ENCODE peak calls at places on chromosomes 5 and 9, in seven cellular contexts. M is RWPE2; K is lower lobe of right lung; J is right lobe of liver; S is upper lobe of left lung; B is psoas muscle; N is naive thymus-derived CD4-positive, alpha-beta T cell. D is an unnamed sample.

GRCh38 chr5:67516959-67517358 is 320.4 kb upstream of the CD180 start:
- ATAC-seq in M (peak; percentile 85), K (peak; percentile 95), S (peak; percentile 50), J (no peak), B (no peak), N (no peak), D (peak; percentile 66)

GRCh38 chr5:111310713-111311620 is 86.8 kb downstream of the CAMK4 start:
- ATAC-seq in J (no peak), M (no peak), B (no peak), N (no peak), S (no peak), K (no peak), D (no peak)

GRCh38 chr9:8610256-8610655 is 810.7 kb upstream of the DMAC1 start:
- ATAC-seq in J (no peak), N (no peak), B (no peak), S (no peak), M (no peak), K (no peak), D (no peak)

GRCh38 chr9:128479262-128479661 is 23.5 kb downstream of the ODF2 start:
- ATAC-seq in S (no peak), B (no peak), K (no peak), N (no peak), J (no peak), M (no peak), D (no peak)

GRCh38 chr5:56692359-56693219 is 122.8 kb upstream of the MAP3K1 start:
- ATAC-seq in B (no peak), N (peak; percentile 53), S (no peak), K (no peak), J (no peak), M (no peak), D (no peak)

GRCh38 chr5:151096001-151096373 is 15.2 kb upstream of the TNIP1 start:
- ATAC-seq in K (no peak), J (peak; percentile 67), M (no peak), B (no peak), N (no peak), S (no peak), D (no peak)

GRCh38 chr9:116337015-116337414 is 183.4 kb downstream of the PAPPA start:
- ATAC-seq in J (no peak), K (no peak), B (no peak), S (no peak), N (no peak), M (peak; percentile 69), D (no peak)

GRCh38 chr5:72366324-72366976 is 46.3 kb downstream of the PTCD2 start:
- ATAC-seq in J (peak; percentile 95), B (peak; percentile 85), N (peak; percentile 74), K (peak; percentile 92), S (peak; percentile 92), M (peak; percentile 73), D (peak; percentile 78)

GRCh38 chr9:37574996-37575395 is 1.2 kb downstream of the FBXO10 start:
- ATAC-seq in B (peak; percentile 84), N (no peak), M (no peak), K (no peak), J (no peak), S (no peak), D (no peak)

GRCh38 chr9:70058569-70059161 is 15.0 kb downstream of the MAMDC2 start:
- ATAC-seq in B (no peak), M (no peak), K (no peak), N (no peak), S (no peak), J (no peak), D (peak; percentile 42)

GRCh38 chr9:121648799-121649198 is 2.6 kb upstream of the DAB2IP start:
- ATAC-seq in M (no peak), N (no peak), S (no peak), B (no peak), J (no peak), K (no peak), D (no peak)

GRCh38 chr5:61349935-61350334 is 17.9 kb downstream of the ZSWIM6 start:
- ATAC-seq in B (peak; percentile 25), M (no peak), S (no peak), K (no peak), N (no peak), J (no peak), D (no peak)

GRCh38 chr5:172370237-172370640 is 84.1 kb downstream of the SH3PXD2B start:
- ATAC-seq in M (no peak), N (no peak), B (no peak), K (no peak), J (peak; percentile 67), S (no peak), D (peak; percentile 53)

GRCh38 chr5:1858436-1858835 is 24.3 kb downstream of the IRX4 start:
- ATAC-seq in B (no peak), J (no peak), S (no peak), N (no peak), M (no peak), K (no peak), D (no peak)

GRCh38 chr5:140574165-140574564 is 9.5 kb downstream of the SLC35A4 start:
- ATAC-seq in M (no peak), J (peak; percentile 82), K (peak; percentile 50), B (peak; percentile 41), S (no peak), N (no peak), D (no peak)

GRCh38 chr9:20189871-20190270 is 401.0 kb upstream of the SLC24A2 start:
- ATAC-seq in M (no peak), S (no peak), N (no peak), K (no peak), B (no peak), J (no peak), D (no peak)

GRCh38 chr5:39691993-39692392 is 267.2 kb upstream of the DAB2 start:
- ATAC-seq in N (no peak), B (no peak), S (no peak), M (peak; percentile 71), K (no peak), J (peak; percentile 88), D (no peak)

GRCh38 chr5:600551-601541 is 11.3 kb upstream of the CEP72 start:
- ATAC-seq in B (no peak), M (no peak), J (no peak), N (no peak), S (no peak), K (no peak), D (no peak)

GRCh38 chr9:126470251-126470993 is 143.3 kb upstream of the LMX1B start:
- ATAC-seq in M (no peak), K (no peak), B (no peak), S (no peak), J (no peak), N (peak; percentile 36), D (no peak)

GRCh38 chr9:99128133-99128406 is 23.2 kb downstream of the TGFBR1 start:
- ATAC-seq in S (no peak), K (no peak), N (no peak), J (no peak), B (peak; percentile 47), M (peak; percentile 4), D (no peak)

GRCh38 chr9:133493428-133493827 is 14.5 kb upstream of the SLC2A6 start:
- ATAC-seq in J (peak; percentile 16), M (no peak), K (no peak), N (no peak), S (no peak), B (no peak), D (no peak)

GRCh38 chr5:156037151-156037909 is 289.6 kb upstream of the SGCD start:
- ATAC-seq in J (no peak), B (peak; percentile 50), M (no peak), K (no peak), N (no peak), S (no peak), D (no peak)

DNA sequence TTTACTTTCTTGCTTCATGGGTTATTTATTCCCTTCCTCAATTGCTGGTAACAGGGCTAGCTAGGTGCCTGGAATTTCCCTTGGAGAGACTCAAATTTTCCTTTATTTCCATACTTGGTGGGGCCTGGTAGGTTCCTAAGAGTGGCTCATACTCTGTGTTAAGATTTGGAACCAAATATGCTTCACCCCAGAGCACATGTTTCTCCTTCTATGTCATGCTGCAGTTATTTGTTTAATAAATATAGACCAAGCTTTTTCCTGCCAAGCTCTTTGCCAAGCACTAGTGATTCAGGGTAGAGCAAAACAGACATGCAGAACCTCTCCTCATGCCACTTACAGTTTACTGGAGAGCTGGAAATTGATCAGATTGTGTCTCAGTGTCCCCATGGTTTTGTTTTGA is 290.3 kb upstream of the SGCD start:
- ATAC-seq in J (no peak), B (peak; percentile 91), K (no peak), S (no peak), N (no peak), M (no peak), D (no peak)
- H3K27ac ChIP-seq in J (no peak overlapping the region), B (peak overlapping the region; percentile 62), K (no peak overlapping the region), S (no peak overlapping the region), N (no peak overlapping the region), M (no peak overlapping the region), D (no peak overlapping the region)

GRCh38 chr5:41093803-41094202 is 22.7 kb upstream of the MROH2B start:
- ATAC-seq in K (no peak), B (no peak), J (no peak), N (no peak), S (no peak), M (no peak), D (no peak)

GRCh38 chr5:41097642-41098041 is 26.5 kb upstream of the MROH2B start:
- ATAC-seq in M (peak; percentile 38), J (no peak), K (no peak), N (no peak), B (no peak), S (no peak), D (no peak)

GRCh38 chr5:41094871-41095270 is 23.7 kb upstream of the MROH2B start:
- ATAC-seq in K (no peak), S (no peak), J (no peak), B (no peak), M (peak; percentile 69), N (no peak), D (no peak)

GRCh38 chr5:41095324-41096101 is 24.4 kb upstream of the MROH2B start:
- ATAC-seq in B (no peak), K (no peak), S (no peak), J (no peak), N (no peak), M (no peak), D (no peak)
- H3K27ac ChIP-seq in B (no peak overlapping the region), K (no peak overlapping the region), S (no peak overlapping the region), J (no peak overlapping the region), N (no peak overlapping the region), M (no peak overlapping the region), D (no peak overlapping the region)

GRCh38 chr5:77144837-77145139 is 57.7 kb upstream of the ZBED3 start:
- ATAC-seq in J (no peak), M (no peak), N (no peak), K (no peak), S (no peak), B (no peak), D (no peak)

GRCh38 chr5:77145666-77146065 is 58.6 kb upstream of the ZBED3 start:
- ATAC-seq in B (no peak), N (no peak), S (peak; percentile 82), K (no peak), J (no peak), M (peak; percentile 67), D (no peak)

GRCh38 chr5:77140350-77140749 is 53.3 kb upstream of the ZBED3 start:
- ATAC-seq in J (no peak), B (no peak), S (no peak), N (no peak), M (no peak), K (no peak), D (no peak)

GRCh38 chr5:77146896-77147295 is 59.8 kb upstream of the ZBED3 start:
- ATAC-seq in N (no peak), K (no peak), M (no peak), S (no peak), J (no peak), B (no peak), D (no peak)

GRCh38 chr5:77143998-77144836 is 57.1 kb upstream of the ZBED3 start:
- ATAC-seq in J (peak; percentile 98), B (peak; percentile 89), M (peak; percentile 83), K (peak; percentile 88), N (peak; percentile 90), S (peak; percentile 91), D (peak; percentile 80)
- H3K27ac ChIP-seq in J (no peak overlapping the region), B (no peak overlapping the region), M (no peak overlapping the region), K (no peak overlapping the region), N (no peak overlapping the region), S (no peak overlapping the region), D (no peak overlapping the region)

GRCh38 chr9:129712595-129713524 is 40.0 kb downstream of the PTGES start:
- ATAC-seq in S (peak; percentile 54), N (no peak), J (no peak), M (no peak), B (no peak), K (no peak), D (no peak)
- H3K27ac ChIP-seq in S (no peak overlapping the region), N (no peak overlapping the region), J (no peak overlapping the region), M (no peak overlapping the region), B (no peak overlapping the region), K (peak overlapping the region; percentile 31), D (peak overlapping the region; percentile 78)